ENCODE peak calls at places on chromosome 12, in five cellular contexts. One of them, this sample, is unnamed.

GRCh38 chr12:68805592-68806120 is 2.3 kb upstream of the MDM2 start:
- DNase-seq in HCT116: no peak
- DNase-seq in H1: no peak
- DNase-seq in GM12878: no peak
- DNase-seq in K562: no peak
- DNase-seq in this sample: no peak

GRCh38 chr12:65277994-65278575 is 398 bp upstream of the MSRB3 start:
- DNase-seq in HCT116: no peak
- DNase-seq in H1: no peak
- DNase-seq in GM12878: no peak
- DNase-seq in K562: no peak
- DNase-seq in this sample: no peak

GRCh38 chr12:108066583-108067234 is 62.4 kb upstream of the WSCD2 start:
- DNase-seq in HCT116: peak
- DNase-seq in H1: no peak
- DNase-seq in GM12878: no peak
- DNase-seq in K562: no peak
- DNase-seq in this sample: peak

GRCh38 chr12:65492997-65493892 is 214.8 kb downstream of the MSRB3 start:
- DNase-seq in HCT116: no peak
- DNase-seq in H1: no peak
- DNase-seq in GM12878: no peak
- DNase-seq in K562: no peak
- DNase-seq in this sample: no peak

GRCh38 chr12:126509587-126509986 is 1444.4 kb downstream of the AACS start:
- DNase-seq in HCT116: no peak
- DNase-seq in H1: no peak
- DNase-seq in GM12878: no peak
- DNase-seq in K562: no peak
- DNase-seq in this sample: no peak

GRCh38 chr12:110174373-110174996 is 50.3 kb downstream of the IFT81 start:
- DNase-seq in HCT116: no peak
- DNase-seq in H1: no peak
- DNase-seq in GM12878: no peak
- DNase-seq in K562: no peak
- DNase-seq in this sample: no peak

GRCh38 chr12:122969657-122970056 is 3.4 kb upstream of the ABCB9 start:
- DNase-seq in HCT116: no peak
- DNase-seq in H1: no peak
- DNase-seq in GM12878: no peak
- DNase-seq in K562: no peak
- DNase-seq in this sample: no peak

GRCh38 chr12:102120564-102120873 is 536 bp downstream of the PARPBP start:
- DNase-seq in HCT116: no peak
- DNase-seq in H1: no peak
- DNase-seq in GM12878: no peak
- DNase-seq in K562: no peak
- DNase-seq in this sample: peak

GRCh38 chr12:11944321-11944720 is 126.4 kb upstream of the BCL2L14 start:
- DNase-seq in HCT116: no peak
- DNase-seq in H1: no peak
- DNase-seq in GM12878: no peak
- DNase-seq in K562: no peak
- DNase-seq in this sample: no peak

GRCh38 chr12:111599459-111600295 is 562 bp upstream of the ATXN2 start:
- DNase-seq in HCT116: peak
- DNase-seq in H1: peak
- DNase-seq in GM12878: peak
- DNase-seq in K562: peak
- DNase-seq in this sample: peak

GRCh38 chr12:91922674-91923073 is 223.0 kb downstream of the BTG1 start:
- DNase-seq in HCT116: no peak
- DNase-seq in H1: no peak
- DNase-seq in GM12878: no peak
- DNase-seq in K562: no peak
- DNase-seq in this sample: no peak

GRCh38 chr12:110501378-110501721 is 561 bp downstream of the VPS29 start:
- DNase-seq in HCT116: no peak
- DNase-seq in H1: no peak
- DNase-seq in GM12878: no peak
- DNase-seq in K562: no peak
- DNase-seq in this sample: peak

GRCh38 chr12:116126610-116127009 is 150.9 kb downstream of the MED13L start:
- DNase-seq in HCT116: no peak
- DNase-seq in H1: no peak
- DNase-seq in GM12878: no peak
- DNase-seq in K562: no peak
- DNase-seq in this sample: no peak

GRCh38 chr12:91381309-91381804 is 198.7 kb upstream of the DCN start:
- DNase-seq in HCT116: no peak
- DNase-seq in H1: peak
- DNase-seq in GM12878: peak
- DNase-seq in K562: no peak
- DNase-seq in this sample: no peak

GRCh38 chr12:6606331-6607131 is 648 bp downstream of the CHD4 start:
- DNase-seq in HCT116: no peak
- DNase-seq in H1: no peak
- DNase-seq in GM12878: no peak
- DNase-seq in K562: peak
- DNase-seq in this sample: peak

DNA sequence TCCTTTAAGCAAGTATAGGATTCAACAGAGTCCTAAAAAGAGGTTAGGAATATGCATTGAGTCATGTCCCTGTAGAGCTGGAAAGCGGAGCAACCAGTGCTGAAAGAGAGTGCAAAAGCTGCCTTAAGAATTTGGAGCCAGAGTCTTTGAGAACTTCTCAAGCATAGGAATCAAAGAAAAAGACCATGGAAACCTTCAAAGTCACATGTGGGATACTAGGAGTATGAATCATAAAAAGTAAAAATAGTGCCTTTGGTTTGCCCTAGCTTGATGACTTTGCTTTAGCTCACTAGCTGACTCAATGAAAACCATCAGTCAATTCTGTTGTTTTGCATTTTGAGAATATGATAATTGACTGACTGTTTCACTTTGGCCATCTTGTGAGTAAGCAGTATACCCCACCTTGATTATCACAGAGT is 248.4 kb upstream of the KRR1 start:
- DNase-seq in HCT116: peak
- DNase-seq in H1: no peak
- DNase-seq in GM12878: no peak
- DNase-seq in K562: no peak
- DNase-seq in this sample: no peak
- TF ChIP-seq YY1 in HCT116: peak
- TF ChIP-seq YY1 in H1: no peak
- TF ChIP-seq YY1 in GM12878: no peak
- TF ChIP-seq YY1 in K562: no peak
- TF ChIP-seq YY1 in this sample: no peak

GRCh38 chr12:59344224-59344623 is 251.6 kb upstream of the SLC16A7 start:
- DNase-seq in HCT116: no peak
- DNase-seq in H1: no peak
- DNase-seq in GM12878: no peak
- DNase-seq in K562: no peak
- DNase-seq in this sample: no peak
- TF ChIP-seq CEBPB in HCT116: no peak
- TF ChIP-seq CEBPB in H1: no peak
- TF ChIP-seq CEBPB in GM12878: no peak
- TF ChIP-seq CEBPB in K562: no peak
- TF ChIP-seq CEBPB in this sample: no peak

GRCh38 chr12:41966916-41967315 is 177.8 kb downstream of the GXYLT1 start:
- DNase-seq in HCT116: no peak
- DNase-seq in H1: no peak
- DNase-seq in GM12878: no peak
- DNase-seq in K562: no peak
- DNase-seq in this sample: no peak
- TF ChIP-seq POLR2AphosphoS5 in HCT116: no peak
- TF ChIP-seq POLR2AphosphoS5 in H1: no peak
- TF ChIP-seq POLR2AphosphoS5 in GM12878: no peak
- TF ChIP-seq POLR2AphosphoS5 in K562: no peak
- TF ChIP-seq POLR2AphosphoS5 in this sample: no peak

GRCh38 chr12:22014783-22015144 is 31.3 kb upstream of the CMAS start:
- DNase-seq in HCT116: no peak
- DNase-seq in H1: no peak
- DNase-seq in GM12878: no peak
- DNase-seq in K562: no peak
- DNase-seq in this sample: no peak

GRCh38 chr12:22018860-22019259 is 27.2 kb upstream of the CMAS start:
- DNase-seq in HCT116: no peak
- DNase-seq in H1: no peak
- DNase-seq in GM12878: no peak
- DNase-seq in K562: no peak
- DNase-seq in this sample: no peak

GRCh38 chr12:22014041-22014782 is 31.8 kb upstream of the CMAS start:
- DNase-seq in HCT116: no peak
- DNase-seq in H1: no peak
- DNase-seq in GM12878: no peak
- DNase-seq in K562: no peak
- DNase-seq in this sample: no peak

GRCh38 chr12:22016982-22017381 is 29.0 kb upstream of the CMAS start:
- DNase-seq in HCT116: no peak
- DNase-seq in H1: no peak
- DNase-seq in GM12878: no peak
- DNase-seq in K562: no peak
- DNase-seq in this sample: no peak
- TF ChIP-seq YY1 in HCT116: no peak
- TF ChIP-seq YY1 in H1: no peak
- TF ChIP-seq YY1 in GM12878: no peak
- TF ChIP-seq YY1 in K562: no peak
- TF ChIP-seq YY1 in this sample: no peak

DNA sequence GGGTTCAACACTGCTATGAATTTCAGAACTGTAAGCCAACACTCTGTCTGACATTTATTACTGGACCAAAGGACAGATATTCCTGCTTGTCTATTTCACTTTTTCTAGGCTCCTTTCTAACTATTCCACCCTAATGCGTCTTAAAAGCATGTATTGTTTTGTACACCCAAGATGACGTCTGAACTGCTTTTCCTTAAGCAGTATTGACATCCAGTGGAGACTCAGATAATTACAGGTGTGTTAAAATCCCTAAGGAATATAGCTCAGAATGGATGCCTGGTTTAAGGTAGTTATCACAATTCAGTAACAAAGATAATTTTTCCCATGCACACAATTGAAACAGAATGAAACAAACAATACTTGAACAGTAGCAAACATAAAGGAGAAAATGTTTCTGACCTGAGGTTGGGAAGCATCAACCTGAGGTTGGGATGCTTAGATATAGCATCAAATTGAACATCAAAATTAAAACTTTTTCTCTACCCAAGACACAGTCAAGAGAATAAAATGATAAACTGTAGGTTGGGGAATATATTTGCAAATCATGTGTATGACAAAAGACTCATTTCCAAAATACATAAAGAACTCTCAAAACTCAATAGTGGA is 93.7 kb upstream of the PTPRR start:
- DNase-seq in HCT116: peak
- DNase-seq in H1: no peak
- DNase-seq in GM12878: no peak
- DNase-seq in K562: no peak
- DNase-seq in this sample: peak
- TF ChIP-seq CEBPB in HCT116: no peak
- TF ChIP-seq CEBPB in H1: no peak
- TF ChIP-seq CEBPB in GM12878: no peak
- TF ChIP-seq CEBPB in K562: no peak
- TF ChIP-seq CEBPB in this sample: no peak

DNA sequence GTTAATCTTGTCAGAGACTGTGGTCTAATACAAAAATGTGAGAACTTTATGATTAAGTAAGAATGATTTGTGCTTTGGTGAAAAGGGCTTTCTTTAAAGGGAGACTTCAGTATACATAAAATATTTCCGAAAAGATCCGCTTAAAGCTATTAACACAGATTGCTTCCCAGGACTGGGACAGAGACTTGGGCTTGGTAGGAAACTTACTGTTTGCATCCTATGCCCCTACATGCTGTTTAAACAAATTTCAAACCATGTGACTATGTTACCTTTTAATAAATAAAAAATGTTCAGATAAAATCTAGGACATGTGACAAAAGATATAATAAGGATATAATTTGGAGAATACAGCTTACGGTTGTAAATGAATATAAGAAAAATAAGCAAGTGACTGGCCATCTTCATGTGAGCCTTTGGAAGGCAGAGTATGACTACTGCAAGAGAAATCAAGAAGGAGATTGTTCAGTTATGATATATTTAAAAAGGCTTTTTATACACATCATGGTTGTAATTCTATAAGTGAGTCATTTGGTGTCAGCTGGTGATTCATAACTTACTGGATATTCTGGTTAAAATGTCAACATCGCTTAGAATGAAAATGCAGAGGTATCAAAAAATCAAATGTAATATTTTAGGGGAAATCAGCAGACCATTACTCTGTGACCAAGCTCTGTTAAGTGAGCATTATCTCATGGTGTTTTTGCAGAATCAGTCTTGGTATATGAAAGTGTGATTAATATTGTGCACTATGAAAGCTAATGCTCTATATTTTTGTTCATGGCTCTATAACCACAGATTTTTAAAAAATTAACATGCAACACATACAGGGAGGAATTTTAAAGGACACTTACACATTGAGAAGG is 234.8 kb upstream of the E2F7 start:
- DNase-seq in HCT116: no peak
- DNase-seq in H1: no peak
- DNase-seq in GM12878: no peak
- DNase-seq in K562: no peak
- DNase-seq in this sample: no peak
- TF ChIP-seq POLR2AphosphoS5 in HCT116: no peak
- TF ChIP-seq POLR2AphosphoS5 in H1: no peak
- TF ChIP-seq POLR2AphosphoS5 in GM12878: no peak
- TF ChIP-seq POLR2AphosphoS5 in K562: no peak
- TF ChIP-seq POLR2AphosphoS5 in this sample: no peak

GRCh38 chr12:50642035-50642451 is 121.9 kb upstream of the ATF1 start:
- DNase-seq in HCT116: no peak
- DNase-seq in H1: no peak
- DNase-seq in GM12878: no peak
- DNase-seq in K562: peak
- DNase-seq in this sample: peak
- TF ChIP-seq YY1 in HCT116: no peak
- TF ChIP-seq YY1 in H1: no peak
- TF ChIP-seq YY1 in GM12878: no peak
- TF ChIP-seq YY1 in K562: no peak
- TF ChIP-seq YY1 in this sample: no peak

This sample was measured in HepG2.